ENCODE peak calls at places on chromosome 18, in seven cellular contexts. L, I, S, X, F, Z and U are unnamed samples.

GRCh38 chr18:46756559-46757201 is at the start of gene ST8SIA5:
- DNase-seq in L (peak; percentile 46), I (no peak), S (peak; percentile 74), X (no peak), F (no peak), Z (no peak), U (no peak)

GRCh38 chr18:25435462-25435782 is 83.5 kb upstream of the ZNF521 start:
- DNase-seq in L (no peak), I (no peak), S (no peak), X (no peak), F (no peak), Z (no peak), U (no peak)

GRCh38 chr18:8162797-8163196 is 446.4 kb upstream of the RAB12 start:
- DNase-seq in L (no peak), I (no peak), S (no peak), X (no peak), F (no peak), Z (no peak), U (no peak)

GRCh38 chr18:37565138-37565984 is at the start of gene CELF4:
- DNase-seq in L (no peak), I (no peak), S (peak; percentile 77), X (no peak), F (no peak), Z (no peak), U (no peak)

GRCh38 chr18:50286391-50287027 is 983 bp downstream of the CXXC1 start:
- DNase-seq in L (no peak), I (peak; percentile 26), S (peak; percentile 73), X (peak; percentile 52), F (no peak), Z (no peak), U (no peak)

GRCh38 chr18:51624311-51624710 is 426.8 kb upstream of the MEX3C start:
- DNase-seq in L (no peak), I (no peak), S (no peak), X (no peak), F (no peak), Z (no peak), U (no peak)

GRCh38 chr18:37519506-37520135 is 46.0 kb downstream of the CELF4 start:
- DNase-seq in L (no peak), I (no peak), S (no peak), X (no peak), F (no peak), Z (no peak), U (no peak)

GRCh38 chr18:74921057-74921820 is 287.7 kb downstream of the PTGR3 start:
- DNase-seq in L (no peak), I (no peak), S (no peak), X (no peak), F (no peak), Z (no peak), U (peak; percentile 62)

GRCh38 chr18:63158012-63158631 is 161.4 kb downstream of the BCL2 start:
- DNase-seq in L (no peak), I (no peak), S (no peak), X (no peak), F (no peak), Z (no peak), U (no peak)

GRCh38 chr18:28559511-28559910 is 382.6 kb upstream of the CDH2 start:
- DNase-seq in L (no peak), I (no peak), S (no peak), X (no peak), F (no peak), Z (no peak), U (no peak)

GRCh38 chr18:59674534-59674933 is 22.7 kb downstream of the CCBE1 start:
- DNase-seq in L (no peak), I (no peak), S (no peak), X (no peak), F (no peak), Z (no peak), U (no peak)

GRCh38 chr18:57835904-57836303 is 32.8 kb upstream of the ATP8B1 start:
- DNase-seq in L (no peak), I (no peak), S (no peak), X (no peak), F (no peak), Z (no peak), U (no peak)

GRCh38 chr18:3814840-3815239 is 364.9 kb downstream of the TGIF1 start:
- DNase-seq in L (no peak), I (no peak), S (no peak), X (no peak), F (no peak), Z (no peak), U (no peak)

GRCh38 chr18:48571619-48572384 is 33.0 kb downstream of the CTIF start:
- DNase-seq in L (no peak), I (no peak), S (no peak), X (no peak), F (no peak), Z (no peak), U (no peak)

GRCh38 chr18:66621816-66622576 is 18.1 kb upstream of the CDH19 start:
- DNase-seq in L (no peak), I (no peak), S (no peak), X (no peak), F (no peak), Z (no peak), U (no peak)

GRCh38 chr18:59219672-59220163 is at the start of gene GRP:
- DNase-seq in L (no peak), I (no peak), S (peak; percentile 42), X (no peak), F (no peak), Z (no peak), U (no peak)

GRCh38 chr18:67047334-67047733 is 443.4 kb upstream of the CDH19 start:
- DNase-seq in L (no peak), I (no peak), S (no peak), X (no peak), F (no peak), Z (no peak), U (no peak)

GRCh38 chr18:48902856-48903601 is 47.7 kb downstream of the SMAD7 start:
- DNase-seq in L (no peak), I (no peak), S (no peak), X (peak; percentile 30), F (peak; percentile 67), Z (no peak), U (no peak)

GRCh38 chr18:10035306-10035991 is 121.6 kb downstream of the VAPA start:
- DNase-seq in L (no peak), I (no peak), S (no peak), X (no peak), F (no peak), Z (no peak), U (no peak)

GRCh38 chr18:21051615-21052014 is 60.0 kb downstream of the ROCK1 start:
- DNase-seq in L (no peak), I (no peak), S (no peak), X (no peak), F (no peak), Z (no peak), U (no peak)

GRCh38 chr18:213505-213904 is 54.3 kb downstream of the THOC1 start:
- DNase-seq in L (no peak), I (no peak), S (no peak), X (no peak), F (no peak), Z (no peak), U (no peak)

GRCh38 chr18:75441921-75442320 is 14.4 kb upstream of the SMIM21 start:
- DNase-seq in L (no peak), I (no peak), S (no peak), X (no peak), F (no peak), Z (no peak), U (no peak)

GRCh38 chr18:48832961-48833700 is 117.6 kb downstream of the SMAD7 start:
- DNase-seq in L (no peak), I (peak; percentile 84), S (no peak), X (no peak), F (no peak), Z (no peak), U (no peak)

GRCh38 chr18:32771871-32772499 is 838 bp downstream of the KLHL14 start:
- DNase-seq in L (no peak), I (no peak), S (peak; percentile 75), X (no peak), F (no peak), Z (no peak), U (no peak)

GRCh38 chr18:33735428-33735827 is 157.4 kb downstream of the ASXL3 start:
- DNase-seq in L (no peak), I (no peak), S (no peak), X (no peak), F (no peak), Z (no peak), U (no peak)

DNA sequence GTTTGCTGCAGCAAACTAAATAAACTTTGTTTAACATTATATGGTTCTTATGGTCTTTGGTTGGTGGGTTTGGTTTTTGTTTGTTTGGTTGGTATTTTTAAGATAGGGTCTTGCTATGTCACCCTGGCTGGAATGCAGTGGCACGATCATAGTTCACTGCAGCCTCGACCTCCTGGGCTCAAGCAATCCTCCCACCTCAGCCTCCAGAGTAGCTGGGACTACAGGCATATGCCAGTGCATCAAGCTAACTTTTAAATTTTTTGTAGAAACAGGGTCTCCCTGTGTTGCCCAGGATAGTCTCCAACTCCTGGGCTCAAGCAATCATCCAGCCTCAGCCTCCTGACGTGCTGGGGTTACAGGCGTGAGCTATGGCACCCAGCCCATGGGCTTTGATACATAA is 7.1 kb upstream of the RPRD1A start:
- DNase-seq in L (no peak), I (no peak), S (no peak), X (no peak), F (no peak), Z (no peak), U (no peak)
- TF ChIP-seq YY1 in L (no peak), I (no peak), S (no peak), X (no peak), F (no peak), Z (no peak), U (no peak)

DNA sequence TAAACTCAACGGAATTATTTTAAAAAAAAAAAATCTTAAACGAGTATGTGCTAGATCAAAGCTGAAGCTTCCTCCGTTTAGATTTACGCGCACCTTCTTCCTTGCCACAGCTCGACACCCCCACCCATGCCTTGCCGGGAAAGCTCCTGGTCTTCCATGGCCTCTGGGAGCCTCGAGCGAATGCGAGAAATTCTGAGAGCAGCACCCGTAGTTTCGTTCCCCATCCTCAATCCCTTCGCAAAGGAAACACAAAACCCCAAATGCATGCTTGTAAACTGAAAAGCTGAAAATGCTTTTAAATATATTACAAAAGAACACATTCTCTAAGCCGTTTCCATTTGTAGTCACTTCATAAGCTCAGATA is 1.6 kb downstream of the DSC3 start:
- DNase-seq in L (no peak), I (no peak), S (peak; percentile 9), X (no peak), F (no peak), Z (no peak), U (no peak)
- H3K27me3 ChIP-seq in L (peaks cover 38% of the 10 kb centered on the region), I (no peaks in the 10 kb centered on the region), S (peaks cover 35% of the 10 kb centered on the region), X (peaks cover 23% of the 10 kb centered on the region), F (no peaks in the 10 kb centered on the region), Z (peaks cover 2% of the 10 kb centered on the region), U (peaks cover 64% of the 10 kb centered on the region)

GRCh38 chr18:31148580-31148979 is 14.1 kb downstream of the DSC1 start:
- DNase-seq in L (no peak), I (no peak), S (no peak), X (no peak), F (no peak), Z (no peak), U (no peak)
- TF ChIP-seq YY1 in L (no peak), I (no peak), S (no peak), X (no peak), F (no peak), Z (no peak), U (no peak)

DNA sequence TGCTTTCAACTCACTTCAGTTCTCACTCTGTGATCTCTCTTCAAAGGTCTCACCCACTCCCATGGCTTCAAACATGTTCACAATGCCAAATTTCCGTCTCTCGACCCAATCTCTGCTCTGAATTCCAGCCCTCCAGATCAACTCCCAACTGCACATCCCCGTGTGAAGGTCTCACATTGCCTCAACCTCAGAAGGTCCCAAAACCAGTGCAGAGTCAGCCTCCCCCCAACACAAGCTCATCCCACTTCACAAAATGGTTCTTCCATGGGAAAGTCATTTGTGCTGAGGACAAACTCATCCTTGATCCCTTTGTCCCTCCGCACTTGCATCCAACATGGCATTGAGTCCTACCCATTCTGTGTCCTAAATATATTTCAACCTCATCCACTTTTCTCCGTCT is 31.0 kb upstream of the GNAL start:
- DNase-seq in L (no peak), I (no peak), S (no peak), X (no peak), F (no peak), Z (no peak), U (no peak)
- H3K27me3 ChIP-seq in L (peaks cover 8% of the 10 kb centered on the region), I (peaks cover 21% of the 10 kb centered on the region), S (peaks cover 57% of the 10 kb centered on the region), X (peaks cover 35% of the 10 kb centered on the region), F (peaks cover 6% of the 10 kb centered on the region), Z (peaks cover 2% of the 10 kb centered on the region), U (peaks cover 16% of the 10 kb centered on the region)